ENCODE peak calls at places on chromosomes 11 and 22, in eight cellular contexts. G, L, F, Y, E, P, Q and V are unnamed samples.

GRCh38 chr11:31233425-31233824 is 136.1 kb downstream of the DCDC1 start:
- DNase-seq in Y (no peak), Q (no peak), E (no peak), L (peak; percentile 2), G (no peak), F (no peak), P (no peak), V (no peak)

GRCh38 chr11:1757861-1758610 is 5.7 kb downstream of the CTSD start:
- DNase-seq in Y (no peak), E (no peak), P (peak; percentile 72), G (peak; percentile 45), Q (no peak), L (no peak), F (peak; percentile 85), V (no peak)

GRCh38 chr11:132858203-132858602 is 674.1 kb downstream of the OPCML start:
- DNase-seq in G (no peak), E (no peak), L (peak; percentile 7), F (no peak), P (no peak), Q (no peak), Y (peak; percentile 57), V (no peak)

GRCh38 chr11:13238879-13239514 is 38.6 kb upstream of the BMAL1 start:
- DNase-seq in G (peak; percentile 28), E (no peak), P (peak; percentile 52), L (peak; percentile 47), Q (peak; percentile 4), Y (peak; percentile 53), F (peak; percentile 70), V (peak; percentile 67)

GRCh38 chr11:32382339-32383049 is 52.8 kb downstream of the WT1 start:
- DNase-seq in G (no peak), Q (no peak), F (no peak), L (no peak), Y (no peak), P (no peak), E (no peak), V (no peak)

GRCh38 chr11:59918987-59919589 is 19.1 kb upstream of the OOSP1 start:
- DNase-seq in P (no peak), F (peak; percentile 56), Y (no peak), G (no peak), E (no peak), Q (no peak), L (peak; percentile 42), V (peak; percentile 45)

GRCh38 chr11:971731-972365 is 46.2 kb downstream of the AP2A2 start:
- DNase-seq in Y (no peak), Q (no peak), E (no peak), F (no peak), P (no peak), G (no peak), L (no peak), V (no peak)

GRCh38 chr22:23182289-23183106 is 2.2 kb downstream of the BCR start:
- DNase-seq in E (peak; percentile 37), P (peak; percentile 79), Q (peak; percentile 66), G (no peak), F (peak; percentile 37), Y (no peak), L (peak; percentile 55), V (no peak)

GRCh38 chr11:67561971-67562560 is 21.5 kb upstream of the GSTP1 start:
- DNase-seq in L (no peak), Q (no peak), E (peak; percentile 66), Y (no peak), P (no peak), F (no peak), G (no peak), V (no peak)

GRCh38 chr11:22761066-22761465 is 68.5 kb downstream of the SVIP start:
- DNase-seq in Q (no peak), L (no peak), G (no peak), Y (no peak), P (no peak), E (no peak), F (no peak), V (no peak)

GRCh38 chr22:46710842-46711241 is 27.2 kb downstream of the CERK start:
- DNase-seq in E (no peak), Y (no peak), G (no peak), L (no peak), Q (no peak), P (no peak), F (no peak), V (no peak)

GRCh38 chr11:119625206-119625988 is 103.6 kb downstream of the NECTIN1 start:
- DNase-seq in Q (no peak), E (no peak), F (no peak), G (no peak), P (no peak), L (no peak), Y (no peak), V (peak; percentile 35)

GRCh38 chr11:61482513-61482912 is 26.0 kb upstream of the LRRC10B start:
- DNase-seq in F (peak; percentile 33), Y (no peak), L (peak; percentile 16), G (no peak), Q (no peak), P (peak; percentile 61), E (no peak), V (no peak)

GRCh38 chr11:73342633-73343032 is 33.6 kb upstream of the RELT start:
- DNase-seq in P (no peak), E (no peak), L (no peak), Y (no peak), G (no peak), F (no peak), Q (no peak), V (no peak)

GRCh38 chr22:31637938-31638618 is 23.9 kb downstream of the PISD start:
- DNase-seq in G (no peak), Q (peak; percentile 50), Y (no peak), P (no peak), E (peak; percentile 62), L (no peak), F (peak; percentile 61), V (no peak)